ENCODE peak calls at places on chromosomes 1 and 21, in four cellular contexts. One of them, this sample, is unnamed.

GRCh38 chr1:241695454-241696171 is 43.5 kb downstream of the WDR64 start:
- DNase-seq in IMR-90: peak; percentile 49
- DNase-seq in mesenchymal stem cell: no peak
- DNase-seq in trophoblast cell: no peak
- DNase-seq in this sample: no peak

GRCh38 chr1:43288058-43288784 is 2.8 kb upstream of the C1orf210 start:
- DNase-seq in IMR-90: no peak
- DNase-seq in mesenchymal stem cell: no peak
- DNase-seq in trophoblast cell: peak; percentile 64
- DNase-seq in this sample: no peak

GRCh38 chr1:204980870-204981405 is 62.1 kb upstream of the CNTN2 start:
- DNase-seq in IMR-90: no peak
- DNase-seq in trophoblast cell: no peak
- DNase-seq in mesenchymal stem cell: peak; percentile 10
- DNase-seq in this sample: no peak

GRCh38 chr1:65952692-65953091 is 160.0 kb downstream of the PDE4B start:
- DNase-seq in IMR-90: peak; percentile 61
- DNase-seq in mesenchymal stem cell: peak; percentile 26
- DNase-seq in trophoblast cell: no peak
- DNase-seq in this sample: no peak

GRCh38 chr1:156480015-156480368 is 20.6 kb downstream of the MEF2D start:
- DNase-seq in IMR-90: no peak
- DNase-seq in trophoblast cell: no peak
- DNase-seq in mesenchymal stem cell: no peak
- DNase-seq in this sample: peak; percentile 85

GRCh38 chr1:15323351-15323988 is 76.4 kb downstream of the FHAD1 start:
- DNase-seq in trophoblast cell: peak; percentile 91
- DNase-seq in mesenchymal stem cell: peak; percentile 71
- DNase-seq in IMR-90: peak; percentile 80
- DNase-seq in this sample: peak; percentile 74

GRCh38 chr1:15994590-15995351 is 9.3 kb upstream of the SRARP start:
- DNase-seq in mesenchymal stem cell: peak; percentile 70
- DNase-seq in trophoblast cell: peak; percentile 82
- DNase-seq in IMR-90: peak; percentile 56
- DNase-seq in this sample: peak; percentile 53

GRCh38 chr1:40404670-40405462 is 31.3 kb downstream of the SMAP2 start:
- DNase-seq in mesenchymal stem cell: peak; percentile 69
- DNase-seq in trophoblast cell: peak; percentile 78
- DNase-seq in IMR-90: peak; percentile 79
- DNase-seq in this sample: peak; percentile 56

GRCh38 chr21:28979092-28979491 is 13.6 kb downstream of the LTN1 start:
- DNase-seq in IMR-90: no peak
- DNase-seq in mesenchymal stem cell: no peak
- DNase-seq in trophoblast cell: no peak
- DNase-seq in this sample: no peak

GRCh38 chr1:226378071-226378470 is 29.8 kb downstream of the PARP1 start:
- DNase-seq in trophoblast cell: peak; percentile 35
- DNase-seq in mesenchymal stem cell: no peak
- DNase-seq in IMR-90: peak; percentile 31
- DNase-seq in this sample: no peak

GRCh38 chr1:20366766-20367602 is 76.3 kb downstream of the VWA5B1 start:
- DNase-seq in trophoblast cell: peak; percentile 18
- DNase-seq in IMR-90: peak; percentile 45
- DNase-seq in mesenchymal stem cell: peak; percentile 54
- DNase-seq in this sample: peak; percentile 91

GRCh38 chr1:52386458-52386857 is 17.8 kb downstream of the ORC1 start:
- DNase-seq in mesenchymal stem cell: peak; percentile 39
- DNase-seq in trophoblast cell: no peak
- DNase-seq in IMR-90: no peak
- DNase-seq in this sample: no peak

GRCh38 chr1:1687846-1688245 is 4.7 kb downstream of the SLC35E2B start:
- DNase-seq in IMR-90: no peak
- DNase-seq in trophoblast cell: no peak
- DNase-seq in mesenchymal stem cell: no peak
- DNase-seq in this sample: no peak

GRCh38 chr1:184433928-184434502 is 47.2 kb downstream of the C1orf21 start:
- DNase-seq in mesenchymal stem cell: no peak
- DNase-seq in IMR-90: no peak
- DNase-seq in trophoblast cell: no peak
- DNase-seq in this sample: peak; percentile 19

GRCh38 chr1:91712981-91713841 is 172.7 kb downstream of the TGFBR3 start:
- DNase-seq in IMR-90: peak; percentile 78
- DNase-seq in trophoblast cell: peak; percentile 68
- DNase-seq in mesenchymal stem cell: peak; percentile 92
- DNase-seq in this sample: peak; percentile 79

GRCh38 chr1:192807968-192808587 is 761 bp upstream of the RGS2 start:
- DNase-seq in mesenchymal stem cell: peak; percentile 79
- DNase-seq in IMR-90: peak; percentile 71
- DNase-seq in trophoblast cell: peak; percentile 27
- DNase-seq in this sample: peak; percentile 59

GRCh38 chr1:205440476-205441317 is 15.1 kb downstream of the BLACAT1 start:
- DNase-seq in IMR-90: peak; percentile 54
- DNase-seq in trophoblast cell: peak; percentile 26
- DNase-seq in mesenchymal stem cell: peak; percentile 50
- DNase-seq in this sample: peak; percentile 97

GRCh38 chr1:162305969-162306368 is 70.7 kb downstream of the SPATA46 start:
- DNase-seq in trophoblast cell: no peak
- DNase-seq in IMR-90: peak; percentile 10
- DNase-seq in mesenchymal stem cell: no peak
- DNase-seq in this sample: no peak

GRCh38 chr1:31897534-31898100 is 40.6 kb downstream of the PTP4A2 start:
- DNase-seq in trophoblast cell: no peak
- DNase-seq in mesenchymal stem cell: no peak
- DNase-seq in IMR-90: no peak
- DNase-seq in this sample: no peak

GRCh38 chr1:232704694-232705680 is 75.1 kb upstream of the SIPA1L2 start:
- DNase-seq in mesenchymal stem cell: peak; percentile 93
- DNase-seq in IMR-90: peak; percentile 91
- DNase-seq in trophoblast cell: peak; percentile 75
- DNase-seq in this sample: peak; percentile 45

GRCh38 chr1:18480315-18481189 is at the start of gene KLHDC7A:
- DNase-seq in trophoblast cell: no peak
- DNase-seq in mesenchymal stem cell: no peak
- DNase-seq in IMR-90: no peak
- DNase-seq in this sample: peak; percentile 95

GRCh38 chr1:153624965-153625611 is 2.2 kb downstream of the S100A13 start:
- DNase-seq in mesenchymal stem cell: peak; percentile 30
- DNase-seq in trophoblast cell: no peak
- DNase-seq in IMR-90: no peak
- DNase-seq in this sample: no peak

GRCh38 chr21:32940079-32941014 is 85.4 kb upstream of the OLIG2 start:
- DNase-seq in trophoblast cell: peak; percentile 74
- DNase-seq in IMR-90: peak; percentile 43
- DNase-seq in mesenchymal stem cell: peak; percentile 43
- DNase-seq in this sample: peak; percentile 73

GRCh38 chr1:223540485-223541106 is 124.9 kb downstream of the CAPN8 start:
- DNase-seq in IMR-90: no peak
- DNase-seq in mesenchymal stem cell: no peak
- DNase-seq in trophoblast cell: no peak
- DNase-seq in this sample: no peak

GRCh38 chr1:182608850-182609610 is 4.8 kb upstream of the RGS16 start:
- DNase-seq in trophoblast cell: peak; percentile 63
- DNase-seq in IMR-90: peak; percentile 61
- DNase-seq in mesenchymal stem cell: peak; percentile 93
- DNase-seq in this sample: no peak

GRCh38 chr1:79100385-79100784 is 93.9 kb upstream of the ADGRL4 start:
- DNase-seq in trophoblast cell: no peak
- DNase-seq in IMR-90: peak; percentile 87
- DNase-seq in mesenchymal stem cell: peak; percentile 53
- DNase-seq in this sample: peak; percentile 32

GRCh38 chr1:106584127-106584526 is 472.3 kb upstream of the PRMT6 start:
- DNase-seq in IMR-90: no peak
- DNase-seq in mesenchymal stem cell: no peak
- DNase-seq in trophoblast cell: no peak
- DNase-seq in this sample: no peak

GRCh38 chr1:224116131-224116530 is 2.2 kb downstream of the FBXO28 start:
- DNase-seq in IMR-90: peak; percentile 68
- DNase-seq in trophoblast cell: peak; percentile 78
- DNase-seq in mesenchymal stem cell: peak; percentile 65
- DNase-seq in this sample: peak; percentile 68

GRCh38 chr1:214549604-214550338 is 1.6 kb downstream of the PTPN14 start:
- DNase-seq in trophoblast cell: peak; percentile 20
- DNase-seq in IMR-90: peak; percentile 62
- DNase-seq in mesenchymal stem cell: peak; percentile 73
- DNase-seq in this sample: peak; percentile 74

GRCh38 chr1:200366577-200367253 is 43.1 kb downstream of the ZNF281 start:
- DNase-seq in IMR-90: no peak
- DNase-seq in trophoblast cell: peak; percentile 29
- DNase-seq in mesenchymal stem cell: no peak
- DNase-seq in this sample: no peak

GRCh38 chr1:218312509-218312908 is 27.4 kb downstream of the RRP15 start:
- DNase-seq in trophoblast cell: no peak
- DNase-seq in IMR-90: peak; percentile 38
- DNase-seq in mesenchymal stem cell: no peak
- DNase-seq in this sample: no peak

GRCh38 chr1:200181861-200182260 is 154.4 kb downstream of the NR5A2 start:
- DNase-seq in trophoblast cell: no peak
- DNase-seq in IMR-90: no peak
- DNase-seq in mesenchymal stem cell: no peak
- DNase-seq in this sample: no peak

DNA sequence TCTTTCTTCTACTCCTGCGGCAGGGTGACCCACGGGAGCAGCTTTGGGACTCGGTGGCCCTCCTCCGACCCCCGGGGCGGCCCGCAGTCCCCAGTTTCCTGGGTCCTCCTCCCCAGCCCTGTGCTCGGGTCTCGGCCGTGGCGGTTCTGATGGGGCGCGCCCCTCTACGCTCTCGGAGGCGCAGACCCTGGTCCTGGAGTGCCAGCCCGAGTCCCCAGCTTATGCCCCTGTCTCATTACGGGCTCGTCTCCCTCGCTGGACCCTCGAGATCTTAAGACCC is 430 bp downstream of the BTG2 start:
- DNase-seq in IMR-90: no peak
- DNase-seq in mesenchymal stem cell: no peak
- DNase-seq in trophoblast cell: no peak
- DNase-seq in this sample: no peak
- H3K4ac ChIP-seq in IMR-90: peak overlapping the region; percentile 77
- H3K4ac ChIP-seq in mesenchymal stem cell: peak overlapping the region; percentile 83
- H3K4ac ChIP-seq in trophoblast cell: peak overlapping the region; percentile 87
- H3K4ac ChIP-seq in this sample: peak overlapping the region; percentile 64

GRCh38 chr1:3773572-3774502 is 1.3 kb downstream of the SMIM1 start:
- DNase-seq in mesenchymal stem cell: peak; percentile 11
- DNase-seq in IMR-90: no peak
- DNase-seq in trophoblast cell: no peak
- DNase-seq in this sample: no peak
- H3K4ac ChIP-seq in mesenchymal stem cell: no peak overlapping the region
- H3K4ac ChIP-seq in IMR-90: no peak overlapping the region
- H3K4ac ChIP-seq in trophoblast cell: no peak overlapping the region
- H3K4ac ChIP-seq in this sample: no peak overlapping the region

GRCh38 chr1:30087465-30087864 is 635.9 kb downstream of the MATN1 start:
- DNase-seq in IMR-90: no peak
- DNase-seq in trophoblast cell: no peak
- DNase-seq in mesenchymal stem cell: peak; percentile 12
- DNase-seq in this sample: peak; percentile 79

GRCh38 chr1:30084909-30085571 is 638.3 kb downstream of the MATN1 start:
- DNase-seq in IMR-90: no peak
- DNase-seq in trophoblast cell: no peak
- DNase-seq in mesenchymal stem cell: peak; percentile 4
- DNase-seq in this sample: peak; percentile 15

GRCh38 chr1:30081379-30082102 is 641.8 kb downstream of the MATN1 start:
- DNase-seq in trophoblast cell: no peak
- DNase-seq in mesenchymal stem cell: no peak
- DNase-seq in IMR-90: no peak
- DNase-seq in this sample: peak; percentile 44

GRCh38 chr1:30085814-30086770 is 637.3 kb downstream of the MATN1 start:
- DNase-seq in IMR-90: peak; percentile 31
- DNase-seq in mesenchymal stem cell: peak; percentile 63
- DNase-seq in trophoblast cell: peak; percentile 8
- DNase-seq in this sample: peak; percentile 94

GRCh38 chr1:30083800-30084464 is 639.5 kb downstream of the MATN1 start:
- DNase-seq in IMR-90: peak; percentile 84
- DNase-seq in trophoblast cell: no peak
- DNase-seq in mesenchymal stem cell: peak; percentile 89
- DNase-seq in this sample: peak; percentile 42
- H3K4ac ChIP-seq in IMR-90: peak overlapping the region; percentile 98
- H3K4ac ChIP-seq in trophoblast cell: no peak overlapping the region
- H3K4ac ChIP-seq in mesenchymal stem cell: peak overlapping the region; percentile 8
- H3K4ac ChIP-seq in this sample: no peak overlapping the region

DNA sequence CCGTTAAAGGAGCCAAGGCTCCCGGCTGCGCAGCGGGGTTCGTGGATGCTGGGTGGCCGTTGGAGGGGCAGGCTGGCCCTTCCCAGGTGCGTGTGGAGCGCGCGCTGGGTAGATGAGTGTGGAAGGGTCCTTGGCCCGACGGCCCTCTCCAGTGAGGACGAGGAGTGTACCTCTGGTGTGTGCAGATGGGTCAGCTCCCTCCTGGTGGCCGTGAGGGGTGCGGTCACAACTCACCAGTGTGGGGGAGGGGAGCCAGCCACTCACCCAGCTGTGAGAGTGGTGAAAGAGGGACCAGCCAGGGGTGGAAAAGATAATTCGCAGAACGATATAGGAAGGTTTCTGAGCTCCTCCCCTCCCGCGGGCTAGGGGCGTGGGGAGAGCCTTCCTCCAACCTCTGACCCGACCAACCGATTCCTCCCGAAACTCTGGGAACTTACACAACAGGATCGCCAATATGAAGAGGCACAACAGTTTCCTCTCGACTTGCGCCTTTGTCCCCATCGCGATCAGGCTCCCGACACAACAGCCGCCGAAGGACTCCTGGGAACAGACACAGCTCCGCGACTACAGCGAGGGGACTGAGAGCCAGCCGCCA is at the start of gene F11R:
- DNase-seq in mesenchymal stem cell: peak; percentile 36
- DNase-seq in trophoblast cell: peak; percentile 93
- DNase-seq in IMR-90: no peak
- DNase-seq in this sample: peak; percentile 92
- H3K4ac ChIP-seq in mesenchymal stem cell: no peak within 1 kb of the TSS
- H3K4ac ChIP-seq in trophoblast cell: peak within 1 kb of the TSS; percentile 85
- H3K4ac ChIP-seq in IMR-90: no peak within 1 kb of the TSS
- H3K4ac ChIP-seq in this sample: peak within 1 kb of the TSS; percentile 39

DNA sequence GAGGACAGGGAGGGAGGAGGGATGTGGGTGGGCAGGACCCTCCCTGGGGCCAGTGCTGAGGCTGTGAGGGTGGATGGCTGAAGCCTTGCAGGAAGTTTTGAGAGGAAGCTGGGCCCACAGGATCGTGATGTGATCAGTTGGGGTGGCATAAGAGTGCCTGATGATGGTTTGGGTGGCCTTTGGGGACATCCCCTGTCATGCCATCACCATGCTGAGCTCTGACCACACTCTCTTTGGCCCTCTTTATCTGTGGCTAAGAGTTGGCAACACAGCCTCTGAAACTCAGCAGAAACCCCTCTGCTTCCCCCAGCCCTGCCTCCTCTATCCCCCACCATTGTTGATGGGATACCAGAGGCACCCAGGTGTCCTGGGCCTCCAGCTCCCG is 19.8 kb downstream of the MIIP start:
- DNase-seq in trophoblast cell: no peak
- DNase-seq in IMR-90: no peak
- DNase-seq in mesenchymal stem cell: no peak
- DNase-seq in this sample: no peak
- H3K4ac ChIP-seq in trophoblast cell: no peak overlapping the region
- H3K4ac ChIP-seq in IMR-90: no peak overlapping the region
- H3K4ac ChIP-seq in mesenchymal stem cell: no peak overlapping the region
- H3K4ac ChIP-seq in this sample: no peak overlapping the region